ENCODE peak calls at places on chromosomes 12 and 14, in nine cellular contexts. One of them, this sample, is unnamed. For H3K4me1, the result is how much of the 10 kb centered on the place peaks cover.

GRCh38 chr14:80865565-80865964 is 76.0 kb downstream of the CEP128 start:
- DNase-seq in naive thymus-derived CD4-positive, alpha-beta T cell: no peak
- DNase-seq in cardiac muscle cell: no peak
- DNase-seq in esophagus muscularis mucosa: no peak
- DNase-seq in OCI-LY7: no peak
- DNase-seq in aorta: no peak
- DNase-seq in neuronal stem cell: no peak
- DNase-seq in left ventricle myocardium inferior: no peak
- DNase-seq in uterus: no peak
- DNase-seq in this sample: no peak

GRCh38 chr12:26614217-26614616 is 218.8 kb downstream of the ITPR2 start:
- DNase-seq in left ventricle myocardium inferior: no peak
- DNase-seq in neuronal stem cell: peak
- DNase-seq in cardiac muscle cell: peak
- DNase-seq in naive thymus-derived CD4-positive, alpha-beta T cell: no peak
- DNase-seq in uterus: no peak
- DNase-seq in OCI-LY7: peak
- DNase-seq in aorta: no peak
- DNase-seq in esophagus muscularis mucosa: no peak
- DNase-seq in this sample: peak

GRCh38 chr14:62123959-62124358 is 361.7 kb downstream of the SNAPC1 start:
- DNase-seq in uterus: no peak
- DNase-seq in left ventricle myocardium inferior: no peak
- DNase-seq in OCI-LY7: no peak
- DNase-seq in aorta: no peak
- DNase-seq in naive thymus-derived CD4-positive, alpha-beta T cell: no peak
- DNase-seq in cardiac muscle cell: no peak
- DNase-seq in neuronal stem cell: no peak
- DNase-seq in esophagus muscularis mucosa: no peak
- DNase-seq in this sample: no peak

GRCh38 chr12:100391856-100392255 is 35.0 kb downstream of the SLC17A8 start:
- DNase-seq in naive thymus-derived CD4-positive, alpha-beta T cell: no peak
- DNase-seq in esophagus muscularis mucosa: no peak
- DNase-seq in neuronal stem cell: no peak
- DNase-seq in left ventricle myocardium inferior: no peak
- DNase-seq in aorta: no peak
- DNase-seq in OCI-LY7: no peak
- DNase-seq in cardiac muscle cell: peak
- DNase-seq in uterus: no peak
- DNase-seq in this sample: no peak

GRCh38 chr12:69688021-69688420 is 11.1 kb downstream of the BEST3 start:
- DNase-seq in OCI-LY7: no peak
- DNase-seq in neuronal stem cell: no peak
- DNase-seq in aorta: no peak
- DNase-seq in esophagus muscularis mucosa: no peak
- DNase-seq in uterus: no peak
- DNase-seq in left ventricle myocardium inferior: no peak
- DNase-seq in naive thymus-derived CD4-positive, alpha-beta T cell: no peak
- DNase-seq in cardiac muscle cell: no peak
- DNase-seq in this sample: no peak

GRCh38 chr12:4269279-4269991 is 4.1 kb upstream of the CCND2 start:
- DNase-seq in left ventricle myocardium inferior: peak
- DNase-seq in esophagus muscularis mucosa: no peak
- DNase-seq in OCI-LY7: peak
- DNase-seq in neuronal stem cell: peak
- DNase-seq in naive thymus-derived CD4-positive, alpha-beta T cell: peak
- DNase-seq in aorta: peak
- DNase-seq in uterus: peak
- DNase-seq in cardiac muscle cell: peak
- DNase-seq in this sample: peak

GRCh38 chr12:108689314-108690190 is 41.8 kb downstream of the CORO1C start:
- DNase-seq in esophagus muscularis mucosa: peak
- DNase-seq in naive thymus-derived CD4-positive, alpha-beta T cell: peak
- DNase-seq in uterus: no peak
- DNase-seq in cardiac muscle cell: peak
- DNase-seq in neuronal stem cell: no peak
- DNase-seq in OCI-LY7: peak
- DNase-seq in left ventricle myocardium inferior: no peak
- DNase-seq in aorta: peak
- DNase-seq in this sample: peak

GRCh38 chr12:88267630-88268029 is 125.5 kb downstream of the TMTC3 start:
- DNase-seq in esophagus muscularis mucosa: no peak
- DNase-seq in cardiac muscle cell: no peak
- DNase-seq in uterus: no peak
- DNase-seq in OCI-LY7: no peak
- DNase-seq in neuronal stem cell: no peak
- DNase-seq in naive thymus-derived CD4-positive, alpha-beta T cell: no peak
- DNase-seq in left ventricle myocardium inferior: no peak
- DNase-seq in aorta: no peak
- DNase-seq in this sample: no peak

GRCh38 chr12:52667509-52667908 is 12.7 kb downstream of the KRT1 start:
- DNase-seq in cardiac muscle cell: no peak
- DNase-seq in OCI-LY7: no peak
- DNase-seq in naive thymus-derived CD4-positive, alpha-beta T cell: no peak
- DNase-seq in uterus: no peak
- DNase-seq in esophagus muscularis mucosa: no peak
- DNase-seq in aorta: no peak
- DNase-seq in left ventricle myocardium inferior: no peak
- DNase-seq in neuronal stem cell: no peak
- DNase-seq in this sample: no peak

GRCh38 chr12:76946451-76946850 is 67.6 kb upstream of the CSRP2 start:
- DNase-seq in left ventricle myocardium inferior: no peak
- DNase-seq in aorta: no peak
- DNase-seq in neuronal stem cell: no peak
- DNase-seq in naive thymus-derived CD4-positive, alpha-beta T cell: no peak
- DNase-seq in esophagus muscularis mucosa: no peak
- DNase-seq in cardiac muscle cell: peak
- DNase-seq in uterus: no peak
- DNase-seq in OCI-LY7: no peak
- DNase-seq in this sample: no peak

GRCh38 chr14:101839236-101839635 is 77.7 kb downstream of the PPP2R5C start:
- DNase-seq in naive thymus-derived CD4-positive, alpha-beta T cell: peak
- DNase-seq in esophagus muscularis mucosa: no peak
- DNase-seq in cardiac muscle cell: no peak
- DNase-seq in OCI-LY7: peak
- DNase-seq in left ventricle myocardium inferior: no peak
- DNase-seq in neuronal stem cell: no peak
- DNase-seq in aorta: no peak
- DNase-seq in uterus: no peak
- DNase-seq in this sample: no peak

GRCh38 chr14:54329082-54329695 is 67.6 kb upstream of the CDKN3 start:
- DNase-seq in OCI-LY7: peak
- DNase-seq in cardiac muscle cell: peak
- DNase-seq in neuronal stem cell: peak
- DNase-seq in esophagus muscularis mucosa: no peak
- DNase-seq in naive thymus-derived CD4-positive, alpha-beta T cell: no peak
- DNase-seq in left ventricle myocardium inferior: peak
- DNase-seq in aorta: no peak
- DNase-seq in uterus: peak
- DNase-seq in this sample: peak

GRCh38 chr12:40794087-40794486 is 101.8 kb downstream of the CNTN1 start:
- DNase-seq in neuronal stem cell: no peak
- DNase-seq in naive thymus-derived CD4-positive, alpha-beta T cell: no peak
- DNase-seq in OCI-LY7: no peak
- DNase-seq in esophagus muscularis mucosa: no peak
- DNase-seq in cardiac muscle cell: no peak
- DNase-seq in aorta: no peak
- DNase-seq in left ventricle myocardium inferior: no peak
- DNase-seq in uterus: no peak
- DNase-seq in this sample: no peak

GRCh38 chr12:130423991-130424857 is 86.5 kb downstream of the PIWIL1 start:
- DNase-seq in left ventricle myocardium inferior: no peak
- DNase-seq in cardiac muscle cell: no peak
- DNase-seq in uterus: no peak
- DNase-seq in naive thymus-derived CD4-positive, alpha-beta T cell: no peak
- DNase-seq in neuronal stem cell: no peak
- DNase-seq in aorta: peak
- DNase-seq in OCI-LY7: no peak
- DNase-seq in esophagus muscularis mucosa: no peak
- DNase-seq in this sample: no peak

GRCh38 chr12:19846561-19846960 is 407.3 kb downstream of the AEBP2 start:
- DNase-seq in naive thymus-derived CD4-positive, alpha-beta T cell: no peak
- DNase-seq in esophagus muscularis mucosa: no peak
- DNase-seq in OCI-LY7: no peak
- DNase-seq in aorta: no peak
- DNase-seq in neuronal stem cell: no peak
- DNase-seq in uterus: no peak
- DNase-seq in cardiac muscle cell: peak
- DNase-seq in left ventricle myocardium inferior: no peak
- DNase-seq in this sample: no peak

GRCh38 chr12:1773937-1774655 is 46.3 kb upstream of the LRTM2 start:
- DNase-seq in uterus: no peak
- DNase-seq in esophagus muscularis mucosa: no peak
- DNase-seq in neuronal stem cell: no peak
- DNase-seq in cardiac muscle cell: no peak
- DNase-seq in OCI-LY7: no peak
- DNase-seq in aorta: no peak
- DNase-seq in left ventricle myocardium inferior: no peak
- DNase-seq in naive thymus-derived CD4-positive, alpha-beta T cell: no peak
- DNase-seq in this sample: no peak
- H3K4me1 ChIP-seq in uterus: under half
- H3K4me1 ChIP-seq in esophagus muscularis mucosa: under half
- H3K4me1 ChIP-seq in neuronal stem cell: under half
- H3K4me1 ChIP-seq in cardiac muscle cell: under half
- H3K4me1 ChIP-seq in OCI-LY7: under half
- H3K4me1 ChIP-seq in aorta: under half
- H3K4me1 ChIP-seq in left ventricle myocardium inferior: under half
- H3K4me1 ChIP-seq in naive thymus-derived CD4-positive, alpha-beta T cell: under half
- H3K4me1 ChIP-seq in this sample: under half

GRCh38 chr14:21096438-21096837 is 2.0 kb downstream of the ZNF219 start:
- DNase-seq in neuronal stem cell: no peak
- DNase-seq in aorta: no peak
- DNase-seq in esophagus muscularis mucosa: no peak
- DNase-seq in OCI-LY7: no peak
- DNase-seq in naive thymus-derived CD4-positive, alpha-beta T cell: no peak
- DNase-seq in cardiac muscle cell: no peak
- DNase-seq in uterus: no peak
- DNase-seq in left ventricle myocardium inferior: no peak
- DNase-seq in this sample: no peak
- H3K27ac ChIP-seq in neuronal stem cell: peak
- H3K27ac ChIP-seq in aorta: no peak
- H3K27ac ChIP-seq in esophagus muscularis mucosa: peak
- H3K27ac ChIP-seq in OCI-LY7: no peak
- H3K27ac ChIP-seq in naive thymus-derived CD4-positive, alpha-beta T cell: no peak
- H3K27ac ChIP-seq in cardiac muscle cell: peak
- H3K27ac ChIP-seq in uterus: peak
- H3K27ac ChIP-seq in left ventricle myocardium inferior: peak
- H3K27ac ChIP-seq in this sample: no peak

DNA sequence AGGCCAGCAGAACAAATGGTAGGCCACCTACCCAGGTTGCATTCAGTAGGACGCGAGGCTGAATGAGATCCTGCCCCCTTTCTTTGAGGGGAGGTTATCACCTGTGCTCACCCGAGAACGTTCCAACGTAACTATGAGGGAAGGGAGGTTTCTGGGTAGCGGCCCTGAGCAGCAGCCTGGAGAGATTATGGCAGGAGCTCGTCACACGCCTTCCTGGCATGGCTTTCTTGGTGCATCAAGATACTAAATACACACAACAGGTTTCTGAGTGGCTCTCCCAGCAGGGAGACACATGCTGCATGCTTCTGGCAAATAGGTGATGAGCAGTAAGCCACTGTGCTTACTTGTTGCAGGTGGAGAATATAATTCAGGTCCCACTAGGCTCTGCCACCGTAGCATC is 147.7 kb downstream of the CALM1 start:
- DNase-seq in uterus: no peak
- DNase-seq in left ventricle myocardium inferior: no peak
- DNase-seq in naive thymus-derived CD4-positive, alpha-beta T cell: no peak
- DNase-seq in neuronal stem cell: no peak
- DNase-seq in cardiac muscle cell: no peak
- DNase-seq in OCI-LY7: no peak
- DNase-seq in aorta: no peak
- DNase-seq in esophagus muscularis mucosa: no peak
- DNase-seq in this sample: no peak
- H3K4me1 ChIP-seq in uterus: under half
- H3K4me1 ChIP-seq in left ventricle myocardium inferior: under half
- H3K4me1 ChIP-seq in naive thymus-derived CD4-positive, alpha-beta T cell: under half
- H3K4me1 ChIP-seq in neuronal stem cell: under half
- H3K4me1 ChIP-seq in cardiac muscle cell: under half
- H3K4me1 ChIP-seq in OCI-LY7: under half
- H3K4me1 ChIP-seq in aorta: under half
- H3K4me1 ChIP-seq in esophagus muscularis mucosa: under half
- H3K4me1 ChIP-seq in this sample: under half

DNA sequence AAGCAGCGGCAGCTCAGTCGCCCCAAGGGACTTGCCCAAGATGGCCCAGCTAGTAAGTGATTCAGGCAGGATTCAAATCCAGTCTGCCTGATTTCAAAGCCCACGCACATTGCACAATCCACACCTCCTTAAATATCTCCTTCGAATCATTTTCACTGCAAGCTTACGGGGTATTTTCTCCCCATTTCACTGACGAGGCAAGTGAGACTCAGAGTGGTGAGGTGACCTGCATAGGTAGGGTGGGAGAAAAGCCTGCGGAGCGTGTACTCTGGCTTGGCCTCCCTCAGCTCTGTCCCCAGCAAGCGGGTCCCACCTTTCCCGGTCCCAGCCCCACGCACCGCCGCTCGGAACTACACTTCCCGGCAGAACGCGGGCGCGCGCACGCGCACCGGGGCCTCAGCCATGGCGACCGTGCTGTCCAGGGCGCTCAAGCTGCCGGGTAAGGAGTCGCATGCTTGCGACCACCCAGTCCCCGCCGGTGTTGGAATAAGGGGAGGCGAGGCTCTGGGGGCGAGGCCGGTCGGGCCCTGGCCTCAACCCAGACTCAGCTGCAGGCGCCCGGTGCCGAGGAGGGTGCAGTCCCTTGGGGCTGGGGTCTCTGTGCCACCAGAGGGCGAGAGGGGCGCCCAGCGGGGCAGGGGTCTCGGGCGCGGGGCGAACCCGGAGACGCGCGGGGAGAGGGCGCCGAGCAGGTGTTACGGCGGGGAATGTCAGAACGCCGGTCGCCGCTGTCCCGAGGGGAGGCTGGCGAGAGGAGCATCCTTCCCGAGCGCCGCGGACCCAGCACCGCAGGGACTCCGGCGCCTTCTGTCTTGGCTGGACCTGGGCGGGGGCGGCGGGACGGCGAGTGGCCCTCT is at the start of gene FAM234B:
- DNase-seq in esophagus muscularis mucosa: peak
- DNase-seq in left ventricle myocardium inferior: peak
- DNase-seq in naive thymus-derived CD4-positive, alpha-beta T cell: peak
- DNase-seq in aorta: peak
- DNase-seq in OCI-LY7: peak
- DNase-seq in uterus: peak
- DNase-seq in cardiac muscle cell: peak
- DNase-seq in neuronal stem cell: peak
- DNase-seq in this sample: peak
- H3K27ac ChIP-seq in esophagus muscularis mucosa: peak
- H3K27ac ChIP-seq in left ventricle myocardium inferior: peak
- H3K27ac ChIP-seq in naive thymus-derived CD4-positive, alpha-beta T cell: peak
- H3K27ac ChIP-seq in aorta: no peak
- H3K27ac ChIP-seq in OCI-LY7: no peak
- H3K27ac ChIP-seq in uterus: peak
- H3K27ac ChIP-seq in cardiac muscle cell: no peak
- H3K27ac ChIP-seq in neuronal stem cell: no peak
- H3K27ac ChIP-seq in this sample: no peak

GRCh38 chr14:59342516-59343484 is 122.4 kb downstream of the GPR135 start:
- DNase-seq in naive thymus-derived CD4-positive, alpha-beta T cell: no peak
- DNase-seq in neuronal stem cell: no peak
- DNase-seq in aorta: no peak
- DNase-seq in uterus: no peak
- DNase-seq in OCI-LY7: no peak
- DNase-seq in left ventricle myocardium inferior: peak
- DNase-seq in cardiac muscle cell: peak
- DNase-seq in esophagus muscularis mucosa: no peak
- DNase-seq in this sample: no peak
- H3K4me1 ChIP-seq in naive thymus-derived CD4-positive, alpha-beta T cell: under half
- H3K4me1 ChIP-seq in neuronal stem cell: under half
- H3K4me1 ChIP-seq in aorta: under half
- H3K4me1 ChIP-seq in uterus: under half
- H3K4me1 ChIP-seq in OCI-LY7: under half
- H3K4me1 ChIP-seq in left ventricle myocardium inferior: half or more
- H3K4me1 ChIP-seq in cardiac muscle cell: half or more
- H3K4me1 ChIP-seq in esophagus muscularis mucosa: under half
- H3K4me1 ChIP-seq in this sample: under half

This sample was measured in SJCRH30.